ENCODE peak calls at places on chromosomes 2 and 18, in seven cellular contexts. One of them, this sample, is unnamed.

GRCh38 chr2:173749315-173749714 is 215.9 kb downstream of the SP3 start:
- DNase-seq in prostate gland: no peak
- DNase-seq in thoracic aorta: no peak
- DNase-seq in amniotic stem cell: peak
- DNase-seq in NCI-H1048: no peak
- DNase-seq in A549: peak
- DNase-seq in GM19239: no peak
- DNase-seq in this sample: no peak

GRCh38 chr2:15554525-15555218 is 6.5 kb downstream of the NBAS start:
- DNase-seq in thoracic aorta: no peak
- DNase-seq in amniotic stem cell: no peak
- DNase-seq in prostate gland: no peak
- DNase-seq in A549: no peak
- DNase-seq in NCI-H1048: no peak
- DNase-seq in GM19239: no peak
- DNase-seq in this sample: no peak

GRCh38 chr2:237618449-237618848 is 8.9 kb upstream of the LRRFIP1 start:
- DNase-seq in GM19239: no peak
- DNase-seq in prostate gland: no peak
- DNase-seq in thoracic aorta: no peak
- DNase-seq in A549: no peak
- DNase-seq in amniotic stem cell: no peak
- DNase-seq in NCI-H1048: no peak
- DNase-seq in this sample: no peak

GRCh38 chr2:152925540-152926448 is 207.4 kb downstream of the ARL6IP6 start:
- DNase-seq in NCI-H1048: peak
- DNase-seq in A549: peak
- DNase-seq in thoracic aorta: no peak
- DNase-seq in GM19239: peak
- DNase-seq in amniotic stem cell: no peak
- DNase-seq in prostate gland: peak
- DNase-seq in this sample: peak

GRCh38 chr2:233823731-233824121 is 30.6 kb downstream of the HJURP start:
- DNase-seq in A549: no peak
- DNase-seq in GM19239: no peak
- DNase-seq in prostate gland: no peak
- DNase-seq in amniotic stem cell: no peak
- DNase-seq in NCI-H1048: no peak
- DNase-seq in thoracic aorta: no peak
- DNase-seq in this sample: no peak

GRCh38 chr2:166092889-166093288 is 34.9 kb downstream of the SCN1A start:
- DNase-seq in thoracic aorta: no peak
- DNase-seq in A549: no peak
- DNase-seq in NCI-H1048: no peak
- DNase-seq in prostate gland: no peak
- DNase-seq in GM19239: no peak
- DNase-seq in amniotic stem cell: peak
- DNase-seq in this sample: no peak

GRCh38 chr2:203711399-203711798 is 5.0 kb downstream of the CD28 start:
- DNase-seq in thoracic aorta: no peak
- DNase-seq in prostate gland: no peak
- DNase-seq in A549: no peak
- DNase-seq in NCI-H1048: no peak
- DNase-seq in amniotic stem cell: no peak
- DNase-seq in GM19239: no peak
- DNase-seq in this sample: no peak

GRCh38 chr2:24552836-24553235 is 61.8 kb downstream of the NCOA1 start:
- DNase-seq in amniotic stem cell: no peak
- DNase-seq in GM19239: no peak
- DNase-seq in prostate gland: no peak
- DNase-seq in thoracic aorta: no peak
- DNase-seq in A549: no peak
- DNase-seq in NCI-H1048: no peak
- DNase-seq in this sample: no peak

GRCh38 chr2:50476174-50476573 is 555.8 kb downstream of the NRXN1 start:
- DNase-seq in NCI-H1048: no peak
- DNase-seq in GM19239: no peak
- DNase-seq in A549: no peak
- DNase-seq in prostate gland: no peak
- DNase-seq in amniotic stem cell: no peak
- DNase-seq in thoracic aorta: no peak
- DNase-seq in this sample: no peak

GRCh38 chr2:8710951-8711350 is 29.1 kb downstream of the ID2 start:
- DNase-seq in GM19239: no peak
- DNase-seq in prostate gland: no peak
- DNase-seq in A549: no peak
- DNase-seq in NCI-H1048: no peak
- DNase-seq in thoracic aorta: no peak
- DNase-seq in amniotic stem cell: no peak
- DNase-seq in this sample: no peak

GRCh38 chr2:167345559-167345958 is 457.3 kb downstream of the XIRP2 start:
- DNase-seq in thoracic aorta: no peak
- DNase-seq in prostate gland: no peak
- DNase-seq in amniotic stem cell: no peak
- DNase-seq in NCI-H1048: no peak
- DNase-seq in A549: no peak
- DNase-seq in GM19239: no peak
- DNase-seq in this sample: no peak

GRCh38 chr18:79614211-79615028 is 65.2 kb upstream of the CTDP1 start:
- DNase-seq in A549: no peak
- DNase-seq in prostate gland: no peak
- DNase-seq in amniotic stem cell: no peak
- DNase-seq in thoracic aorta: no peak
- DNase-seq in GM19239: no peak
- DNase-seq in NCI-H1048: no peak
- DNase-seq in this sample: no peak

GRCh38 chr2:224278531-224278930 is 123.4 kb downstream of the FAM124B start:
- DNase-seq in A549: no peak
- DNase-seq in prostate gland: no peak
- DNase-seq in amniotic stem cell: no peak
- DNase-seq in thoracic aorta: no peak
- DNase-seq in GM19239: no peak
- DNase-seq in NCI-H1048: no peak
- DNase-seq in this sample: no peak

GRCh38 chr2:51620830-51621229 is 588.9 kb upstream of the NRXN1 start:
- DNase-seq in thoracic aorta: no peak
- DNase-seq in amniotic stem cell: no peak
- DNase-seq in NCI-H1048: no peak
- DNase-seq in A549: no peak
- DNase-seq in prostate gland: no peak
- DNase-seq in GM19239: no peak
- DNase-seq in this sample: no peak

GRCh38 chr2:97816411-97816810 is 103.0 kb downstream of the ZAP70 start:
- DNase-seq in GM19239: no peak
- DNase-seq in NCI-H1048: no peak
- DNase-seq in A549: no peak
- DNase-seq in thoracic aorta: no peak
- DNase-seq in amniotic stem cell: no peak
- DNase-seq in prostate gland: no peak
- DNase-seq in this sample: no peak

GRCh38 chr2:105431367-105432088 is 32.7 kb upstream of the FHL2 start:
- DNase-seq in NCI-H1048: no peak
- DNase-seq in A549: no peak
- DNase-seq in GM19239: no peak
- DNase-seq in prostate gland: peak
- DNase-seq in amniotic stem cell: no peak
- DNase-seq in thoracic aorta: no peak
- DNase-seq in this sample: peak

GRCh38 chr18:711693-712400 is 583 bp downstream of the ENOSF1 start:
- DNase-seq in A549: peak
- DNase-seq in GM19239: peak
- DNase-seq in NCI-H1048: peak
- DNase-seq in amniotic stem cell: peak
- DNase-seq in thoracic aorta: peak
- DNase-seq in prostate gland: peak
- DNase-seq in this sample: peak